ENCODE peak calls at places on chromosomes 12 and 14, in four cellular contexts. One of them, this sample, is unnamed.

GRCh38 chr14:68286667-68287066 is 467.1 kb downstream of the RAD51B start:
- DNase-seq in mesothelial cell of epicardium: no peak
- DNase-seq in NCI-H2081: no peak
- DNase-seq in A172: no peak
- DNase-seq in this sample: no peak

GRCh38 chr12:50187084-50187900 is 20.1 kb upstream of the CERS5 start:
- DNase-seq in NCI-H2081: no peak
- DNase-seq in mesothelial cell of epicardium: no peak
- DNase-seq in A172: no peak
- DNase-seq in this sample: no peak

GRCh38 chr14:69615471-69616407 is 4.3 kb downstream of the SUSD6 start:
- DNase-seq in mesothelial cell of epicardium: no peak
- DNase-seq in A172: peak
- DNase-seq in NCI-H2081: peak
- DNase-seq in this sample: no peak

GRCh38 chr14:89486505-89486904 is 69.5 kb upstream of the FOXN3 start:
- DNase-seq in NCI-H2081: no peak
- DNase-seq in A172: no peak
- DNase-seq in mesothelial cell of epicardium: no peak
- DNase-seq in this sample: no peak

GRCh38 chr14:21071225-21072041 is 1.3 kb downstream of the ARHGEF40 start:
- DNase-seq in NCI-H2081: peak
- DNase-seq in A172: peak
- DNase-seq in mesothelial cell of epicardium: peak
- DNase-seq in this sample: peak

GRCh38 chr12:8018666-8019581 is 13.6 kb upstream of the FOXJ2 start:
- DNase-seq in A172: no peak
- DNase-seq in mesothelial cell of epicardium: no peak
- DNase-seq in NCI-H2081: no peak
- DNase-seq in this sample: no peak

GRCh38 chr12:58249610-58250009 is 308.2 kb downstream of the ATP23 start:
- DNase-seq in A172: no peak
- DNase-seq in NCI-H2081: no peak
- DNase-seq in mesothelial cell of epicardium: no peak
- DNase-seq in this sample: no peak

GRCh38 chr12:67069451-67070306 is 199.5 kb upstream of the CAND1 start:
- DNase-seq in NCI-H2081: peak
- DNase-seq in mesothelial cell of epicardium: peak
- DNase-seq in A172: no peak
- DNase-seq in this sample: peak

GRCh38 chr12:71945121-71945520 is 6.5 kb downstream of the TPH2 start:
- DNase-seq in mesothelial cell of epicardium: no peak
- DNase-seq in A172: no peak
- DNase-seq in NCI-H2081: no peak
- DNase-seq in this sample: no peak

GRCh38 chr14:55691659-55692058 is 111.7 kb downstream of the KTN1 start:
- DNase-seq in NCI-H2081: no peak
- DNase-seq in A172: no peak
- DNase-seq in mesothelial cell of epicardium: no peak
- DNase-seq in this sample: no peak

GRCh38 chr12:51721281-51721940 is 127.1 kb downstream of the FIGNL2 start:
- DNase-seq in NCI-H2081: no peak
- DNase-seq in A172: no peak
- DNase-seq in mesothelial cell of epicardium: no peak
- DNase-seq in this sample: peak

GRCh38 chr14:37045340-37046061 is 126.9 kb downstream of the SLC25A21 start:
- DNase-seq in NCI-H2081: no peak
- DNase-seq in A172: no peak
- DNase-seq in mesothelial cell of epicardium: no peak
- DNase-seq in this sample: no peak

GRCh38 chr14:100714205-100714781 is 12.4 kb upstream of the DLK1 start:
- DNase-seq in mesothelial cell of epicardium: no peak
- DNase-seq in NCI-H2081: no peak
- DNase-seq in A172: no peak
- DNase-seq in this sample: no peak

GRCh38 chr12:116455540-116456306 is 103.5 kb upstream of the MAP1LC3B2 start:
- DNase-seq in NCI-H2081: no peak
- DNase-seq in mesothelial cell of epicardium: peak
- DNase-seq in A172: peak
- DNase-seq in this sample: peak

This sample was measured in Right ventricle myocardium inferior.